ENCODE peak calls at places on chromosomes 6 and 20, in ten cellular contexts. X is suprapubic skin, L is A549, A is GM12878, H is transverse colon, F is sigmoid colon, I is HepG2, Q is ovary, P is tibial nerve, Z is stomach. C is an unnamed sample.

GRCh38 chr6:143119260-143119659 is 58.6 kb downstream of the AIG1 start:
- DNase-seq in I (peak), H (no peak), F (no peak), P (no peak), L (no peak), Q (no peak), Z (no peak), A (no peak), X (no peak), C (no peak)

GRCh38 chr6:170464080-170464479 is 89.0 kb downstream of the PSMB1 start:
- DNase-seq in X (no peak), F (no peak), Q (no peak), P (no peak), A (no peak), I (no peak), Z (no peak), H (no peak), L (no peak), C (no peak)

GRCh38 chr6:158939255-158940170 is 60.5 kb downstream of the RSPH3 start:
- DNase-seq in A (peak), X (no peak), P (no peak), F (no peak), Z (no peak), Q (no peak), L (no peak), I (no peak), H (peak), C (no peak)

GRCh38 chr20:10611357-10611756 is 62.4 kb downstream of the JAG1 start:
- DNase-seq in P (no peak), I (peak), L (peak), Z (no peak), F (peak), H (peak), X (no peak), Q (no peak), A (no peak), C (no peak)

GRCh38 chr20:62953167-62953838 is 794 bp downstream of the SLC17A9 start:
- DNase-seq in A (no peak), Q (peak), F (peak), P (no peak), H (no peak), I (no peak), X (no peak), L (no peak), Z (no peak), C (no peak)

GRCh38 chr20:22807646-22808045 is 223.3 kb upstream of the FOXA2 start:
- DNase-seq in A (no peak), L (peak), I (no peak), X (no peak), Q (no peak), H (no peak), P (no peak), F (no peak), Z (peak), C (no peak)

GRCh38 chr20:19975436-19975799 is 41.7 kb upstream of the NAA20 start:
- DNase-seq in X (no peak), A (no peak), P (no peak), H (no peak), F (peak), Z (no peak), L (peak), I (no peak), Q (peak), C (no peak)

GRCh38 chr20:10005885-10006284 is 28.9 kb upstream of the ANKEF1 start:
- DNase-seq in P (no peak), F (no peak), H (no peak), Q (no peak), X (no peak), I (no peak), Z (no peak), A (no peak), L (no peak), C (no peak)

GRCh38 chr20:25683050-25683449 is 13.6 kb downstream of the ZNF337 start:
- DNase-seq in P (no peak), X (no peak), A (no peak), F (no peak), Z (no peak), H (no peak), I (no peak), Q (no peak), L (no peak), C (peak)

GRCh38 chr6:51927450-51927849 is 160.0 kb downstream of the PKHD1 start:
- DNase-seq in Z (no peak), I (no peak), H (no peak), A (no peak), Q (no peak), P (no peak), X (no peak), F (no peak), L (no peak), C (no peak)

GRCh38 chr6:170211404-170212025 is 79.4 kb downstream of the DLL1 start:
- DNase-seq in L (no peak), A (no peak), X (peak), Q (no peak), Z (peak), P (no peak), H (no peak), I (no peak), F (no peak), C (peak)

GRCh38 chr6:96246563-96246962 is 230.8 kb downstream of the FUT9 start:
- DNase-seq in I (no peak), L (no peak), Z (no peak), H (no peak), A (no peak), X (no peak), F (no peak), Q (no peak), P (no peak), C (no peak)

GRCh38 chr6:46381579-46381978 is 109.7 kb downstream of the RCAN2 start:
- DNase-seq in F (no peak), A (no peak), Z (no peak), Q (no peak), H (no peak), L (no peak), X (no peak), P (no peak), I (no peak), C (no peak)

GRCh38 chr6:13289789-13290318 is 38.5 kb downstream of the TBC1D7 start:
- DNase-seq in L (no peak), A (no peak), F (no peak), Z (no peak), Q (no peak), H (peak), I (peak), X (peak), P (no peak), C (no peak)

GRCh38 chr20:48831702-48832422 is 4.1 kb upstream of the PREX1 start:
- DNase-seq in Q (no peak), Z (peak), X (no peak), I (no peak), P (no peak), F (peak), H (peak), A (no peak), L (peak), C (no peak)

GRCh38 chr6:123000244-123000770 is 4.3 kb downstream of the CLVS2 start:
- DNase-seq in F (no peak), I (no peak), H (no peak), Z (no peak), L (no peak), Q (no peak), X (no peak), P (no peak), A (no peak), C (no peak)

GRCh38 chr6:36787210-36787609 is 52.0 kb downstream of the CPNE5 start:
- DNase-seq in Z (no peak), H (no peak), I (no peak), P (no peak), L (no peak), F (no peak), Q (no peak), A (no peak), X (no peak), C (no peak)

GRCh38 chr6:120871416-120872261 is 462.6 kb downstream of the TBC1D32 start:
- DNase-seq in X (no peak), F (no peak), A (no peak), P (no peak), L (no peak), H (no peak), Q (no peak), Z (no peak), I (no peak), C (no peak)

GRCh38 chr6:163408352-163408991 is 6.0 kb upstream of the QKI start:
- DNase-seq in F (no peak), X (no peak), L (peak), Z (no peak), I (peak), P (no peak), Q (no peak), H (no peak), A (no peak), C (no peak)

GRCh38 chr6:147585256-147585655 is 76.8 kb downstream of the SAMD5 start:
- DNase-seq in Z (no peak), P (no peak), X (no peak), Q (no peak), A (no peak), F (no peak), I (no peak), H (no peak), L (no peak), C (no peak)

GRCh38 chr20:20017001-20017851 is at the start of gene NAA20:
- DNase-seq in H (peak), L (peak), P (peak), I (peak), X (peak), Q (peak), Z (peak), A (peak), F (peak), C (peak)

GRCh38 chr6:16872543-16873230 is 111.4 kb upstream of the ATXN1 start:
- DNase-seq in Q (no peak), P (no peak), A (no peak), I (no peak), X (no peak), H (no peak), F (no peak), Z (no peak), L (no peak), C (no peak)

GRCh38 chr6:36829919-36830544 is 9.2 kb downstream of the CPNE5 start:
- DNase-seq in I (peak), F (peak), Q (peak), A (no peak), X (no peak), L (no peak), H (peak), Z (peak), P (peak), C (no peak)

GRCh38 chr6:9064156-9064555 is 628.8 kb upstream of the SLC35B3 start:
- DNase-seq in P (no peak), L (no peak), X (no peak), A (no peak), Z (no peak), H (no peak), F (no peak), Q (no peak), I (no peak), C (no peak)

GRCh38 chr6:154070657-154071056 is 31.6 kb downstream of the OPRM1 start:
- DNase-seq in F (no peak), P (no peak), I (no peak), Q (no peak), L (no peak), Z (no peak), X (no peak), H (no peak), A (no peak), C (no peak)

GRCh38 chr6:75893058-75893775 is 144.2 kb downstream of the MYO6 start:
- DNase-seq in A (peak), I (peak), X (no peak), F (no peak), P (no peak), L (peak), Z (no peak), H (no peak), Q (no peak), C (no peak)

GRCh38 chr6:164007881-164008280 is 593.4 kb downstream of the QKI start:
- DNase-seq in I (no peak), Q (no peak), P (no peak), A (no peak), Z (no peak), X (no peak), L (no peak), H (no peak), F (no peak), C (no peak)

GRCh38 chr6:66423047-66423446 is 716.0 kb upstream of the EYS start:
- DNase-seq in Q (no peak), A (no peak), H (no peak), I (no peak), Z (no peak), F (no peak), L (no peak), X (no peak), P (no peak), C (no peak)

GRCh38 chr6:91167846-91168245 is 581.0 kb upstream of the MAP3K7 start:
- DNase-seq in Z (no peak), L (no peak), F (no peak), A (no peak), I (peak), X (no peak), Q (no peak), P (no peak), H (no peak), C (no peak)

GRCh38 chr6:17714879-17715860 is 8.4 kb upstream of the NUP153 start:
- DNase-seq in P (no peak), Z (no peak), A (no peak), L (peak), I (no peak), X (no peak), Q (no peak), H (no peak), F (no peak), C (no peak)

GRCh38 chr6:5095236-5095635 is 10.1 kb downstream of the PPP1R3G start:
- DNase-seq in I (no peak), F (no peak), X (no peak), L (no peak), A (peak), Z (no peak), Q (no peak), H (no peak), P (no peak), C (no peak)

GRCh38 chr6:136326038-136326561 is 36.5 kb upstream of the BCLAF1 start:
- DNase-seq in P (no peak), H (no peak), Q (no peak), F (no peak), Z (no peak), X (no peak), I (peak), L (peak), A (no peak), C (no peak)

GRCh38 chr6:161226005-161226964 is 47.6 kb downstream of the AGPAT4 start:
- DNase-seq in L (no peak), F (no peak), Z (no peak), H (no peak), Q (no peak), P (no peak), A (no peak), X (no peak), I (no peak), C (no peak)

GRCh38 chr6:88914885-88915598 is 48.4 kb downstream of the RNGTT start:
- DNase-seq in P (no peak), F (no peak), X (no peak), A (no peak), Z (no peak), L (no peak), I (no peak), H (no peak), Q (no peak), C (no peak)

GRCh38 chr6:88913471-88913870 is 49.9 kb downstream of the RNGTT start:
- DNase-seq in H (no peak), Z (no peak), A (no peak), L (no peak), I (no peak), P (no peak), Q (no peak), F (no peak), X (no peak), C (no peak)

GRCh38 chr6:88919032-88919431 is 44.4 kb downstream of the RNGTT start:
- DNase-seq in Z (no peak), F (no peak), H (no peak), A (no peak), I (no peak), P (no peak), L (no peak), X (no peak), Q (no peak), C (no peak)

GRCh38 chr6:88914180-88914579 is 49.2 kb downstream of the RNGTT start:
- DNase-seq in L (no peak), Q (no peak), I (no peak), P (no peak), F (no peak), X (no peak), H (no peak), Z (no peak), A (no peak), C (no peak)

GRCh38 chr6:88916615-88917198 is 46.7 kb downstream of the RNGTT start:
- DNase-seq in Z (no peak), F (no peak), Q (no peak), X (no peak), L (no peak), P (no peak), A (no peak), H (no peak), I (no peak), C (no peak)
- H3K4me3 ChIP-seq in Z (no peak), F (no peak), Q (no peak), X (no peak), L (no peak), P (no peak), A (no peak), H (no peak), I (no peak), C (no peak)

GRCh38 chr20:33685328-33686007 is 717 bp downstream of the E2F1 start:
- DNase-seq in I (peak), X (no peak), Q (peak), L (peak), F (no peak), P (no peak), A (peak), H (peak), Z (no peak), C (no peak)
- H3K27ac ChIP-seq in I (peak), X (peak), Q (no peak), L (peak), F (peak), P (no peak), A (peak), H (peak), Z (peak), C (peak)

DNA sequence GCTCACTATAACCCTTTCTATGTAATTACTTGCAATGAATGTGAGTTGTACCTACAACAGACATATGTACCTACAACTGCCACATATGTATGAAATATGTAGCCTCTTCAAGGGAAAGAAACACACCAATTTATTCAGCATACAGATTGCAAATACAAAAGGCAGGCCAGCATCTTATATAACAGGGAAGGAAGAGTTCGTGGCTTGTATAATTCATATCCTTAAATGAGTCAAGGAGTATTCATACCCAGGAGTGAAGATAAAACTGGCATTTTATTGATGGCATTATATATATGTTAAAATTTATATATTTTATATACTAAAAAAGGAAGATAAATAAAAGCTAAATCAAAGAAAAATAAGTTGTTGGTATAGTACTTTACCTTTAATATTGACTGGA is 223.6 kb upstream of the MCHR2 start:
- DNase-seq in L (no peak), X (no peak), Q (no peak), H (no peak), I (no peak), Z (no peak), A (no peak), F (no peak), P (no peak), C (no peak)
- TF ChIP-seq EP300 in L (no peak), X (no peak), Q (no peak), H (no peak), I (no peak), Z (no peak), A (no peak), F (no peak), P (no peak), C (no peak)

DNA sequence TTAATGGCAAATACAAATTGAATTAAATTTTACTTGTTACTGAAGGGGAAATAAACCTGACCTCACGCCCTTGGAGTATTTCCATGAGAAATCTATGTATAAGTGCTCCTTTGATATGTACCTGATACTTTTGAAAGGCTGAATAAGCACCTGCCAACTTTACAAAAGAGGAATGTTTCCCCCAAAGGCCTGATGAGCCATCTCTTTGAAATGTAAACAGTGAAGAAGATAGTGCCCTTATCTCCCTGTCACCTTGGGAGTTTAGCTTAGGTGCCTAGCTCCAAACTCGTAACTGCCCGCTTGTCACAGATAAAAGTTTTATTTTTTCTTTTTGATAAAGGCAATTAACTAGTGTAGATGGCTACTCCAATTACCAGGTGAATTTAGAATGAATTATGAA is 1.1 kb upstream of the ZNF343 start:
- DNase-seq in L (no peak), I (peak), X (no peak), A (no peak), F (no peak), P (no peak), Q (no peak), H (no peak), Z (no peak), C (no peak)
- H3K4me3 ChIP-seq in L (peak), I (peak), X (peak), A (no peak), F (peak), P (no peak), Q (no peak), H (no peak), Z (peak), C (peak)

GRCh38 chr20:34579936-34580587 is 21.5 kb downstream of the MAP1LC3A start:
- DNase-seq in I (no peak), L (no peak), X (no peak), Z (peak), P (no peak), F (no peak), A (peak), Q (no peak), H (peak), C (peak)

GRCh38 chr20:34579191-34579661 is 20.7 kb downstream of the MAP1LC3A start:
- DNase-seq in I (peak), X (no peak), Z (peak), F (no peak), H (peak), P (peak), Q (no peak), A (no peak), L (peak), C (peak)

GRCh38 chr20:34581341-34582189 is 23.0 kb downstream of the MAP1LC3A start:
- DNase-seq in P (no peak), I (no peak), Z (no peak), A (peak), F (no peak), H (no peak), X (no peak), L (no peak), Q (no peak), C (peak)

GRCh38 chr20:34582221-34582620 is 23.7 kb downstream of the MAP1LC3A start:
- DNase-seq in Z (no peak), F (no peak), X (no peak), P (no peak), Q (no peak), A (no peak), H (no peak), I (no peak), L (no peak), C (peak)

GRCh38 chr20:34580588-34580940 is 22.0 kb downstream of the MAP1LC3A start:
- DNase-seq in X (no peak), I (no peak), A (no peak), H (no peak), F (no peak), P (no peak), L (no peak), Q (no peak), Z (no peak), C (peak)
- H3K27ac ChIP-seq in X (no peak), I (no peak), A (peak), H (peak), F (no peak), P (peak), L (no peak), Q (no peak), Z (no peak), C (peak)

GRCh38 chr6:43951756-43952675 is 175.2 kb downstream of the MRPL14 start:
- DNase-seq in P (no peak), Z (no peak), F (peak), A (no peak), Q (no peak), L (no peak), X (no peak), I (peak), H (no peak), C (no peak)
- TF ChIP-seq EP300 in P (no peak), Z (no peak), F (no peak), A (no peak), Q (no peak), L (no peak), X (no peak), I (no peak), H (no peak), C (no peak)

DNA sequence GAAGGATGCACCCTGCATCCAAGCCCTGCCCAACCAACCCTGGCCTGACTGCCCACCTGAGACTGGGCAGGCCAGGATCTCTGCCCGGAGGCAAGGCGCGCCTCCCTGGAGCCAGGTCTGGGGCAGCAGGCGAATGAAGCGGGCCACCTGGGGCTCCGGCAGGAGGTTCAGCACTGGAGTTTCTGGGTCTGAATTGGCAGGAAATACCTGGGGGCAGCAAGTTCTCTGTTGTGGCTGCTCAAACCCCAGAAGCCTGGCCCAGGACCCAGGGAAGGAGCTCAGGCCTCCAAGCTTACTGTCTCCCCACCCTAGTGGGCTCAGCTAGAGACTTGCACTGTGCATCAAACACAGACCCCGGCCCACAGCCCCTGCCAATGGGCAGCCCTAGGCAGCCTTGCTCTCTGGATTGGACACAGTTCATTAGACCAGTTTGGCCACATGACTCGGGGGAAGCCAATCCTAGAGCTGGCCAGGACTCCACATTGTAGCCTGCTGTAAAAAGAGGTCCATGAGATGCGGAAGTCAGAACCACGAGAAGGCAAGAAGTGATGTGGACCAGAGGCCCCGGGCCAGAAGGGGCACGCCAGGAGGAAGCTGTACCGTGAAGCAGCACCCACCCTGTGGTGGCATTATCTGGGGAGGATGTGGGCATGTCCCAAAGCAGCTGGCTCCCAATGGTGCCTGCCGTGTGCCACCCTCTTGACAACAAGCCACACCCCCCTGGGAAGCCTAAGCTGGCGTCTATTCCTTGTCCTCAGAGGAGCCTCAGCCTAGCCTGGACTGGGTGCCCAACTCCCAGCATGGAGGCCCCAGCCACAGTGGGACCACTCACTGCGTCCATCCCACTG is 3.1 kb downstream of the CPXM1 start:
- DNase-seq in P (no peak), I (no peak), X (no peak), A (no peak), F (no peak), Q (no peak), L (no peak), H (no peak), Z (no peak), C (no peak)
- H3K4me3 ChIP-seq in P (no peak), I (no peak), X (no peak), A (no peak), F (no peak), Q (no peak), L (no peak), H (no peak), Z (no peak), C (no peak)

C was measured in esophagus muscularis mucosa.